ENCODE peak calls at places on chromosomes 2 and 18, in ten cellular contexts. E is brain microvascular endothelial cell; Q is mammary epithelial cell; H is right lobe of liver; U is left ventricle myocardium inferior; K is NCI-H446 treated with DMSO at 0.1 percent for 48 hours; X is astrocyte of the spinal cord; D is activated naive CD4-positive, alpha-beta T cell treated with Interleukin-2 at 50 U/mL for 16 hours; J is stimulated activated CD4-positive, alpha-beta T cell treated with anti-CD3 and anti-CD28 coated beads, Interleukin-15, amount 100 ng/mL, for 1 hour; F is EH. I is an unnamed sample.
A peak's percentile ranks its signal among the peaks of the same experiment; 100 is the strongest.

GRCh38 chr18:24054130-24054529 is 39.6 kb downstream of the TTC39C start:
- DNase-seq in E (no peak), Q (peak; percentile 97), H (no peak), U (no peak), K (no peak), X (peak; percentile 81), D (peak; percentile 55), J (no peak), F (no peak), I (no peak)

GRCh38 chr2:43186679-43187374 is 39.6 kb downstream of the ZFP36L2 start:
- DNase-seq in E (no peak), Q (no peak), H (no peak), U (no peak), K (no peak), X (no peak), D (no peak), J (no peak), F (no peak), I (no peak)

GRCh38 chr18:46152808-46153617 is 48.8 kb downstream of the HAUS1 start:
- DNase-seq in E (no peak), Q (peak; percentile 82), H (no peak), U (no peak), K (no peak), X (no peak), D (no peak), J (no peak), F (peak; percentile 67), I (no peak)

GRCh38 chr2:159399716-159400525 is 113.4 kb upstream of the WDSUB1 start:
- DNase-seq in E (no peak), Q (peak; percentile 55), H (no peak), U (no peak), K (no peak), X (no peak), D (no peak), J (no peak), F (peak; percentile 88), I (no peak)

GRCh38 chr2:174750923-174751441 is 13.3 kb downstream of the CHRNA1 start:
- DNase-seq in E (no peak), Q (no peak), H (no peak), U (no peak), K (no peak), X (no peak), D (peak; percentile 56), J (no peak), F (no peak), I (no peak)

GRCh38 chr2:170086751-170087150 is 91.2 kb upstream of the MYO3B start:
- DNase-seq in E (no peak), Q (no peak), H (no peak), U (no peak), K (no peak), X (no peak), D (no peak), J (no peak), F (no peak), I (no peak)

GRCh38 chr2:74735544-74735943 is 81.5 kb downstream of the SEMA4F start:
- DNase-seq in E (no peak), Q (no peak), H (no peak), U (no peak), K (peak; percentile 82), X (no peak), D (no peak), J (no peak), F (no peak), I (no peak)

GRCh38 chr2:3494984-3495666 is 24.2 kb downstream of the ADI1 start:
- DNase-seq in E (no peak), Q (no peak), H (peak; percentile 17), U (no peak), K (no peak), X (no peak), D (no peak), J (no peak), F (no peak), I (no peak)

GRCh38 chr2:237374284-237375060 is 39.5 kb downstream of the COL6A3 start:
- DNase-seq in E (no peak), Q (no peak), H (no peak), U (no peak), K (no peak), X (no peak), D (no peak), J (no peak), F (no peak), I (peak; percentile 56)

GRCh38 chr18:12819822-12820221 is 64.2 kb downstream of the PTPN2 start:
- DNase-seq in E (no peak), Q (no peak), H (no peak), U (no peak), K (no peak), X (peak; percentile 9), D (no peak), J (no peak), F (no peak), I (no peak)

GRCh38 chr2:146602383-146602782 is 1242.4 kb upstream of the ACVR2A start:
- DNase-seq in E (peak; percentile 23), Q (peak; percentile 13), H (no peak), U (no peak), K (no peak), X (peak; percentile 22), D (no peak), J (no peak), F (peak; percentile 65), I (no peak)

GRCh38 chr2:23520256-23520655 is 135.3 kb downstream of the KLHL29 start:
- DNase-seq in E (no peak), Q (peak; percentile 18), H (no peak), U (no peak), K (no peak), X (no peak), D (no peak), J (no peak), F (no peak), I (no peak)

GRCh38 chr2:21330786-21331391 is 207.1 kb downstream of the TDRD15 start:
- DNase-seq in E (no peak), Q (no peak), H (peak; percentile 55), U (no peak), K (no peak), X (no peak), D (no peak), J (no peak), F (no peak), I (no peak)

GRCh38 chr2:181106229-181106628 is 125.8 kb downstream of the UBE2E3 start:
- DNase-seq in E (no peak), Q (no peak), H (no peak), U (no peak), K (peak; percentile 75), X (peak; percentile 17), D (no peak), J (no peak), F (peak; percentile 44), I (no peak)

GRCh38 chr2:136209540-136210264 is 91.8 kb upstream of the CXCR4 start:
- DNase-seq in E (no peak), Q (no peak), H (no peak), U (no peak), K (no peak), X (no peak), D (no peak), J (no peak), F (no peak), I (no peak)

GRCh38 chr2:1140389-1141003 is 189.8 kb downstream of the SNTG2 start:
- DNase-seq in E (no peak), Q (peak; percentile 1), H (no peak), U (no peak), K (no peak), X (no peak), D (peak; percentile 35), J (no peak), F (peak; percentile 5), I (peak; percentile 66)

GRCh38 chr2:136126021-136126420 is 8.1 kb upstream of the CXCR4 start:
- DNase-seq in E (no peak), Q (no peak), H (no peak), U (no peak), K (no peak), X (no peak), D (no peak), J (no peak), F (no peak), I (no peak)

GRCh38 chr18:34999734-35000397 is 41.3 kb upstream of the MAPRE2 start:
- DNase-seq in E (no peak), Q (no peak), H (no peak), U (no peak), K (no peak), X (no peak), D (no peak), J (no peak), F (no peak), I (no peak)

GRCh38 chr2:170887496-170888265 is 41.4 kb upstream of the GORASP2 start:
- DNase-seq in E (no peak), Q (no peak), H (no peak), U (no peak), K (no peak), X (no peak), D (no peak), J (no peak), F (peak; percentile 22), I (no peak)

GRCh38 chr18:79988925-79989361 is 580 bp upstream of the TXNL4A start:
- DNase-seq in E (peak; percentile 34), Q (no peak), H (no peak), U (peak; percentile 25), K (no peak), X (peak; percentile 60), D (no peak), J (no peak), F (peak; percentile 63), I (no peak)

GRCh38 chr2:238409341-238410200 is 17.2 kb upstream of the ASB1 start:
- DNase-seq in E (no peak), Q (no peak), H (no peak), U (no peak), K (no peak), X (no peak), D (no peak), J (no peak), F (no peak), I (no peak)